ENCODE peak calls at places on chromosomes 7 and 10, in four cellular contexts. G, M, O and A are unnamed samples.

GRCh38 chr10:17758896-17759295 is 6.9 kb downstream of the TMEM236 start:
- DNase-seq in M (no peak), G (no peak), O (no peak), A (no peak)

GRCh38 chr10:124719213-124719851 is 24.8 kb downstream of the FAM53B start:
- DNase-seq in O (no peak), M (peak), G (peak), A (peak)

GRCh38 chr10:7193369-7193768 is 217.5 kb downstream of the SFMBT2 start:
- DNase-seq in G (no peak), M (no peak), O (no peak), A (no peak)

GRCh38 chr7:116733924-116734591 is 62.1 kb downstream of the MET start:
- DNase-seq in G (no peak), M (no peak), O (no peak), A (no peak)

GRCh38 chr7:36165059-36165458 is 12.0 kb downstream of the EEPD1 start:
- DNase-seq in M (no peak), G (no peak), O (no peak), A (no peak)

GRCh38 chr7:155342313-155342712 is 44.6 kb downstream of the INSIG1 start:
- DNase-seq in M (no peak), G (no peak), O (no peak), A (no peak)

GRCh38 chr7:17206354-17206905 is 92.0 kb upstream of the AHR start:
- DNase-seq in G (no peak), O (no peak), M (no peak), A (no peak)

GRCh38 chr10:47339186-47339735 is 8.9 kb upstream of the RBP3 start:
- DNase-seq in M (no peak), O (no peak), G (no peak), A (no peak)

GRCh38 chr10:87722716-87723115 is 63.0 kb downstream of the PAPSS2 start:
- DNase-seq in G (no peak), O (no peak), M (no peak), A (no peak)

GRCh38 chr10:86139066-86139657 is 227.4 kb downstream of the GRID1 start:
- DNase-seq in G (no peak), M (no peak), O (peak), A (peak)

GRCh38 chr7:71824356-71824755 is 587.8 kb downstream of the CALN1 start:
- DNase-seq in M (no peak), O (no peak), G (no peak), A (no peak)

GRCh38 chr7:123998921-123999320 is 33.9 kb downstream of the TMEM229A start:
- DNase-seq in O (no peak), M (no peak), G (no peak), A (no peak)

GRCh38 chr10:95406651-95407280 is 116.0 kb upstream of the PDLIM1 start:
- DNase-seq in O (no peak), G (no peak), M (peak), A (no peak)

GRCh38 chr7:32588657-32589056 is 93.4 kb downstream of the AVL9 start:
- DNase-seq in G (no peak), O (no peak), M (no peak), A (no peak)

GRCh38 chr10:114026189-114027040 is 17.3 kb upstream of the ADRB1 start:
- DNase-seq in M (no peak), G (no peak), O (no peak), A (no peak)

GRCh38 chr7:155217629-155218028 is 80.0 kb upstream of the INSIG1 start:
- DNase-seq in M (no peak), O (no peak), G (no peak), A (no peak)

GRCh38 chr7:30469303-30469702 is 9.3 kb downstream of the NOD1 start:
- DNase-seq in M (no peak), O (peak), G (no peak), A (peak)